ENCODE peak calls at places on chromosome 20, in six cellular contexts. Y is astrocyte, W is T-cell, V is ovary, E is cardiac muscle cell, O is kidney tubule cell. T is an unnamed sample.

GRCh38 chr20:51132286-51132810 is 109.4 kb upstream of the KCNG1 start:
- DNase-seq in W (no peak), V (no peak), O (peak; percentile 24), Y (no peak), E (no peak), T (no peak)

GRCh38 chr20:20492521-20493334 is 124.8 kb downstream of the INSM1 start:
- DNase-seq in Y (peak; percentile 70), E (no peak), O (no peak), V (no peak), W (no peak), T (no peak)

GRCh38 chr20:35742741-35743523 is 872 bp upstream of the RBM39 start:
- DNase-seq in O (peak; percentile 42), Y (no peak), E (peak; percentile 34), V (no peak), W (no peak), T (no peak)

GRCh38 chr20:3276400-3277015 is 37.5 kb upstream of the SLC4A11 start:
- DNase-seq in V (no peak), E (peak; percentile 9), Y (no peak), W (no peak), O (peak; percentile 35), T (no peak)

GRCh38 chr20:38343107-38343797 is 3.0 kb upstream of the LBP start:
- DNase-seq in Y (no peak), W (no peak), V (peak; percentile 76), E (no peak), O (peak; percentile 29), T (peak; percentile 44)

GRCh38 chr20:1323256-1323655 is 5.7 kb downstream of the SDCBP2 start:
- DNase-seq in O (no peak), W (no peak), E (no peak), Y (no peak), V (no peak), T (peak; percentile 1)

GRCh38 chr20:52996130-52996529 is 24.0 kb downstream of the TSHZ2 start:
- DNase-seq in V (no peak), Y (no peak), O (no peak), W (no peak), E (no peak), T (no peak)

GRCh38 chr20:38128691-38129090 is 36.4 kb downstream of the TGM2 start:
- DNase-seq in W (no peak), O (no peak), Y (no peak), V (no peak), E (no peak), T (no peak)

GRCh38 chr20:4814696-4815252 is 93.1 kb downstream of the PRND start:
- DNase-seq in E (no peak), Y (no peak), V (no peak), W (peak; percentile 78), O (peak; percentile 36), T (peak; percentile 57)

GRCh38 chr20:63321148-63321831 is 28.3 kb downstream of the COL20A1 start:
- DNase-seq in E (peak; percentile 25), V (peak; percentile 84), O (no peak), W (no peak), Y (peak; percentile 22), T (peak; percentile 86)

GRCh38 chr20:5127859-5128409 is 1.1 kb downstream of the CDS2 start:
- DNase-seq in Y (no peak), E (no peak), O (no peak), W (no peak), V (no peak), T (no peak)